ENCODE peak calls at places on chromosomes 5 and 9, in six cellular contexts. One of them, this sample, is unnamed.

GRCh38 chr5:134175874-134176522 is 752 bp downstream of the SKP1 start:
- DNase-seq in gastrocnemius medialis: peak
- DNase-seq in cardiac septum: no peak
- DNase-seq in NCI-H524: peak
- DNase-seq in BE2C: no peak
- DNase-seq in fibroblast of mammary gland: peak
- DNase-seq in this sample: no peak

GRCh38 chr9:112174965-112175795 is at the start of gene SUSD1:
- DNase-seq in gastrocnemius medialis: no peak
- DNase-seq in cardiac septum: peak
- DNase-seq in NCI-H524: peak
- DNase-seq in BE2C: peak
- DNase-seq in fibroblast of mammary gland: no peak
- DNase-seq in this sample: no peak

GRCh38 chr5:1744393-1745189 is 55.0 kb downstream of the MRPL36 start:
- DNase-seq in gastrocnemius medialis: peak
- DNase-seq in cardiac septum: peak
- DNase-seq in NCI-H524: no peak
- DNase-seq in BE2C: no peak
- DNase-seq in fibroblast of mammary gland: no peak
- DNase-seq in this sample: no peak

GRCh38 chr5:97544279-97545077 is 361.4 kb upstream of the RIOK2 start:
- DNase-seq in gastrocnemius medialis: no peak
- DNase-seq in cardiac septum: no peak
- DNase-seq in NCI-H524: no peak
- DNase-seq in BE2C: no peak
- DNase-seq in fibroblast of mammary gland: peak
- DNase-seq in this sample: no peak

GRCh38 chr5:159849437-159850191 is 66.7 kb upstream of the ADRA1B start:
- DNase-seq in gastrocnemius medialis: peak
- DNase-seq in cardiac septum: no peak
- DNase-seq in NCI-H524: no peak
- DNase-seq in BE2C: no peak
- DNase-seq in fibroblast of mammary gland: peak
- DNase-seq in this sample: peak

GRCh38 chr5:42655982-42656660 is 100.5 kb upstream of the CCDC152 start:
- DNase-seq in gastrocnemius medialis: no peak
- DNase-seq in cardiac septum: no peak
- DNase-seq in NCI-H524: no peak
- DNase-seq in BE2C: no peak
- DNase-seq in fibroblast of mammary gland: peak
- DNase-seq in this sample: peak

GRCh38 chr5:131171276-131171815 is 602 bp downstream of the LYRM7 start:
- DNase-seq in gastrocnemius medialis: no peak
- DNase-seq in cardiac septum: no peak
- DNase-seq in NCI-H524: no peak
- DNase-seq in BE2C: no peak
- DNase-seq in fibroblast of mammary gland: no peak
- DNase-seq in this sample: no peak

GRCh38 chr9:76302947-76303550 is 91.2 kb downstream of the RFK start:
- DNase-seq in gastrocnemius medialis: no peak
- DNase-seq in cardiac septum: no peak
- DNase-seq in NCI-H524: no peak
- DNase-seq in BE2C: peak
- DNase-seq in fibroblast of mammary gland: peak
- DNase-seq in this sample: no peak

GRCh38 chr9:19411316-19411715 is 2.5 kb downstream of the ACER2 start:
- DNase-seq in gastrocnemius medialis: peak
- DNase-seq in cardiac septum: no peak
- DNase-seq in NCI-H524: no peak
- DNase-seq in BE2C: no peak
- DNase-seq in fibroblast of mammary gland: peak
- DNase-seq in this sample: peak

GRCh38 chr5:150178262-150178661 is 11.6 kb upstream of the SLC6A7 start:
- DNase-seq in gastrocnemius medialis: no peak
- DNase-seq in cardiac septum: no peak
- DNase-seq in NCI-H524: no peak
- DNase-seq in BE2C: no peak
- DNase-seq in fibroblast of mammary gland: no peak
- DNase-seq in this sample: no peak

GRCh38 chr9:91138760-91139159 is 223.0 kb downstream of the AUH start:
- DNase-seq in gastrocnemius medialis: no peak
- DNase-seq in cardiac septum: no peak
- DNase-seq in NCI-H524: no peak
- DNase-seq in BE2C: no peak
- DNase-seq in fibroblast of mammary gland: peak
- DNase-seq in this sample: no peak

GRCh38 chr5:93427316-93427715 is 153.7 kb downstream of the NR2F1-AS1 start:
- DNase-seq in gastrocnemius medialis: no peak
- DNase-seq in cardiac septum: no peak
- DNase-seq in NCI-H524: no peak
- DNase-seq in BE2C: no peak
- DNase-seq in fibroblast of mammary gland: no peak
- DNase-seq in this sample: no peak

GRCh38 chr5:51148437-51148836 is 234.8 kb upstream of the ISL1 start:
- DNase-seq in gastrocnemius medialis: no peak
- DNase-seq in cardiac septum: no peak
- DNase-seq in NCI-H524: no peak
- DNase-seq in BE2C: no peak
- DNase-seq in fibroblast of mammary gland: no peak
- DNase-seq in this sample: no peak

GRCh38 chr9:132647355-132647754 is 22.4 kb downstream of the DDX31 start:
- DNase-seq in gastrocnemius medialis: no peak
- DNase-seq in cardiac septum: no peak
- DNase-seq in NCI-H524: no peak
- DNase-seq in BE2C: no peak
- DNase-seq in fibroblast of mammary gland: peak
- DNase-seq in this sample: peak

GRCh38 chr9:120708526-120709224 is 5.6 kb downstream of the MEGF9 start:
- DNase-seq in gastrocnemius medialis: no peak
- DNase-seq in cardiac septum: no peak
- DNase-seq in NCI-H524: no peak
- DNase-seq in BE2C: no peak
- DNase-seq in fibroblast of mammary gland: peak
- DNase-seq in this sample: peak

GRCh38 chr5:10562202-10563131 is 1.4 kb upstream of the ANKRD33B start:
- DNase-seq in gastrocnemius medialis: no peak
- DNase-seq in cardiac septum: peak
- DNase-seq in NCI-H524: no peak
- DNase-seq in BE2C: no peak
- DNase-seq in fibroblast of mammary gland: no peak
- DNase-seq in this sample: no peak

GRCh38 chr9:127779136-127779981 is 893 bp upstream of the SH2D3C start:
- DNase-seq in gastrocnemius medialis: no peak
- DNase-seq in cardiac septum: no peak
- DNase-seq in NCI-H524: no peak
- DNase-seq in BE2C: no peak
- DNase-seq in fibroblast of mammary gland: peak
- DNase-seq in this sample: no peak

GRCh38 chr9:34658461-34658860 is 4.0 kb downstream of the CCL27 start:
- DNase-seq in gastrocnemius medialis: no peak
- DNase-seq in cardiac septum: no peak
- DNase-seq in NCI-H524: no peak
- DNase-seq in BE2C: no peak
- DNase-seq in fibroblast of mammary gland: no peak
- DNase-seq in this sample: no peak

GRCh38 chr9:13032585-13032984 is 246.9 kb downstream of the MPDZ start:
- DNase-seq in gastrocnemius medialis: no peak
- DNase-seq in cardiac septum: no peak
- DNase-seq in NCI-H524: no peak
- DNase-seq in BE2C: no peak
- DNase-seq in fibroblast of mammary gland: no peak
- DNase-seq in this sample: no peak

GRCh38 chr9:31321256-31321655 is 1063.2 kb upstream of the ACO1 start:
- DNase-seq in gastrocnemius medialis: no peak
- DNase-seq in cardiac septum: no peak
- DNase-seq in NCI-H524: no peak
- DNase-seq in BE2C: no peak
- DNase-seq in fibroblast of mammary gland: no peak
- DNase-seq in this sample: no peak

GRCh38 chr5:55481293-55481900 is 53.4 kb downstream of the PLPP1 start:
- DNase-seq in gastrocnemius medialis: no peak
- DNase-seq in cardiac septum: no peak
- DNase-seq in NCI-H524: peak
- DNase-seq in BE2C: no peak
- DNase-seq in fibroblast of mammary gland: peak
- DNase-seq in this sample: no peak

GRCh38 chr5:102036927-102037326 is 259.2 kb downstream of the SLCO4C1 start:
- DNase-seq in gastrocnemius medialis: no peak
- DNase-seq in cardiac septum: no peak
- DNase-seq in NCI-H524: no peak
- DNase-seq in BE2C: no peak
- DNase-seq in fibroblast of mammary gland: no peak
- DNase-seq in this sample: no peak

GRCh38 chr5:72064801-72065570 is 42.3 kb upstream of the MAP1B start:
- DNase-seq in gastrocnemius medialis: no peak
- DNase-seq in cardiac septum: no peak
- DNase-seq in NCI-H524: peak
- DNase-seq in BE2C: peak
- DNase-seq in fibroblast of mammary gland: no peak
- DNase-seq in this sample: peak

GRCh38 chr9:105064248-105065118 is 136.5 kb upstream of the ABCA1 start:
- DNase-seq in gastrocnemius medialis: peak
- DNase-seq in cardiac septum: peak
- DNase-seq in NCI-H524: peak
- DNase-seq in BE2C: peak
- DNase-seq in fibroblast of mammary gland: peak
- DNase-seq in this sample: peak

GRCh38 chr5:24547127-24547526 is 97.7 kb downstream of the CDH10 start:
- DNase-seq in gastrocnemius medialis: no peak
- DNase-seq in cardiac septum: no peak
- DNase-seq in NCI-H524: no peak
- DNase-seq in BE2C: peak
- DNase-seq in fibroblast of mammary gland: no peak
- DNase-seq in this sample: no peak

GRCh38 chr5:166961938-166962337 is 1329.5 kb upstream of the WWC1 start:
- DNase-seq in gastrocnemius medialis: no peak
- DNase-seq in cardiac septum: no peak
- DNase-seq in NCI-H524: no peak
- DNase-seq in BE2C: no peak
- DNase-seq in fibroblast of mammary gland: no peak
- DNase-seq in this sample: peak

GRCh38 chr5:74552101-74552500 is 88.4 kb downstream of the ENC1 start:
- DNase-seq in gastrocnemius medialis: no peak
- DNase-seq in cardiac septum: no peak
- DNase-seq in NCI-H524: no peak
- DNase-seq in BE2C: no peak
- DNase-seq in fibroblast of mammary gland: no peak
- DNase-seq in this sample: peak